ENCODE peak calls at places on chromosomes 6 and 20, in seven cellular contexts. One of them, this sample, is unnamed.

GRCh38 chr20:61958773-61959172 is 106.9 kb downstream of the TAF4 start:
- DNase-seq in left ventricle myocardium inferior: no peak
- DNase-seq in breast epithelium: no peak
- DNase-seq in NB4: no peak
- DNase-seq in MCF 10A: no peak
- DNase-seq in upper lobe of right lung: peak
- DNase-seq in CD14-positive monocyte: no peak
- DNase-seq in this sample: no peak

GRCh38 chr6:85744571-85744970 is 101.9 kb upstream of the SYNCRIP start:
- DNase-seq in NB4: no peak
- DNase-seq in CD14-positive monocyte: no peak
- DNase-seq in left ventricle myocardium inferior: no peak
- DNase-seq in MCF 10A: no peak
- DNase-seq in upper lobe of right lung: no peak
- DNase-seq in breast epithelium: no peak
- DNase-seq in this sample: no peak

GRCh38 chr6:111642463-111643158 is 36.9 kb upstream of the TRAF3IP2 start:
- DNase-seq in left ventricle myocardium inferior: peak
- DNase-seq in breast epithelium: no peak
- DNase-seq in MCF 10A: peak
- DNase-seq in NB4: peak
- DNase-seq in upper lobe of right lung: peak
- DNase-seq in CD14-positive monocyte: no peak
- DNase-seq in this sample: peak

GRCh38 chr20:10309326-10309725 is 90.7 kb downstream of the SNAP25 start:
- DNase-seq in left ventricle myocardium inferior: no peak
- DNase-seq in NB4: no peak
- DNase-seq in CD14-positive monocyte: no peak
- DNase-seq in MCF 10A: peak
- DNase-seq in breast epithelium: no peak
- DNase-seq in upper lobe of right lung: no peak
- DNase-seq in this sample: no peak

GRCh38 chr6:70210462-70210861 is 92.4 kb downstream of the COL9A1 start:
- DNase-seq in upper lobe of right lung: no peak
- DNase-seq in CD14-positive monocyte: no peak
- DNase-seq in breast epithelium: no peak
- DNase-seq in MCF 10A: peak
- DNase-seq in left ventricle myocardium inferior: no peak
- DNase-seq in NB4: peak
- DNase-seq in this sample: no peak

GRCh38 chr6:26033942-26034354 is 53.3 kb upstream of the HFE start:
- DNase-seq in left ventricle myocardium inferior: no peak
- DNase-seq in MCF 10A: no peak
- DNase-seq in CD14-positive monocyte: no peak
- DNase-seq in NB4: peak
- DNase-seq in breast epithelium: no peak
- DNase-seq in upper lobe of right lung: no peak
- DNase-seq in this sample: no peak

GRCh38 chr20:17757496-17757895 is 57.7 kb downstream of the BANF2 start:
- DNase-seq in breast epithelium: no peak
- DNase-seq in upper lobe of right lung: no peak
- DNase-seq in CD14-positive monocyte: no peak
- DNase-seq in MCF 10A: no peak
- DNase-seq in left ventricle myocardium inferior: no peak
- DNase-seq in NB4: no peak
- DNase-seq in this sample: no peak

GRCh38 chr6:113873043-113873667 is 16.0 kb downstream of the MARCKS start:
- DNase-seq in upper lobe of right lung: peak
- DNase-seq in MCF 10A: no peak
- DNase-seq in breast epithelium: no peak
- DNase-seq in NB4: peak
- DNase-seq in left ventricle myocardium inferior: peak
- DNase-seq in CD14-positive monocyte: peak
- DNase-seq in this sample: no peak

GRCh38 chr6:30441171-30441570 is 48.1 kb upstream of the HLA-E start:
- DNase-seq in MCF 10A: peak
- DNase-seq in CD14-positive monocyte: no peak
- DNase-seq in breast epithelium: no peak
- DNase-seq in left ventricle myocardium inferior: no peak
- DNase-seq in NB4: no peak
- DNase-seq in upper lobe of right lung: no peak
- DNase-seq in this sample: no peak

GRCh38 chr20:31806564-31807355 is 12.4 kb upstream of the MYLK2 start:
- DNase-seq in upper lobe of right lung: no peak
- DNase-seq in breast epithelium: no peak
- DNase-seq in CD14-positive monocyte: no peak
- DNase-seq in MCF 10A: no peak
- DNase-seq in NB4: peak
- DNase-seq in left ventricle myocardium inferior: no peak
- DNase-seq in this sample: no peak

GRCh38 chr6:52632011-52632410 is 38.9 kb upstream of the TMEM14A start:
- DNase-seq in left ventricle myocardium inferior: no peak
- DNase-seq in upper lobe of right lung: no peak
- DNase-seq in breast epithelium: no peak
- DNase-seq in NB4: no peak
- DNase-seq in CD14-positive monocyte: no peak
- DNase-seq in MCF 10A: no peak
- DNase-seq in this sample: no peak

GRCh38 chr20:23874747-23875146 is 4.8 kb downstream of the CST5 start:
- DNase-seq in left ventricle myocardium inferior: no peak
- DNase-seq in breast epithelium: no peak
- DNase-seq in CD14-positive monocyte: no peak
- DNase-seq in MCF 10A: no peak
- DNase-seq in upper lobe of right lung: no peak
- DNase-seq in NB4: peak
- DNase-seq in this sample: no peak

GRCh38 chr6:160139420-160139851 is 17.8 kb downstream of the SLC22A1 start:
- DNase-seq in left ventricle myocardium inferior: no peak
- DNase-seq in breast epithelium: no peak
- DNase-seq in upper lobe of right lung: peak
- DNase-seq in NB4: no peak
- DNase-seq in CD14-positive monocyte: no peak
- DNase-seq in MCF 10A: peak
- DNase-seq in this sample: no peak

GRCh38 chr20:49833483-49833882 is 20.9 kb downstream of the SLC9A8 start:
- DNase-seq in breast epithelium: no peak
- DNase-seq in CD14-positive monocyte: no peak
- DNase-seq in NB4: no peak
- DNase-seq in MCF 10A: no peak
- DNase-seq in left ventricle myocardium inferior: no peak
- DNase-seq in upper lobe of right lung: no peak
- DNase-seq in this sample: no peak

GRCh38 chr6:33407132-33407718 is 3.6 kb upstream of the PHF1 start:
- DNase-seq in NB4: peak
- DNase-seq in left ventricle myocardium inferior: no peak
- DNase-seq in MCF 10A: peak
- DNase-seq in upper lobe of right lung: no peak
- DNase-seq in breast epithelium: no peak
- DNase-seq in CD14-positive monocyte: no peak
- DNase-seq in this sample: no peak
- TF ChIP-seq CTCF in NB4: no peak
- TF ChIP-seq CTCF in left ventricle myocardium inferior: peak
- TF ChIP-seq CTCF in MCF 10A: peak
- TF ChIP-seq CTCF in upper lobe of right lung: peak
- TF ChIP-seq CTCF in breast epithelium: no peak
- TF ChIP-seq CTCF in CD14-positive monocyte: peak
- TF ChIP-seq CTCF in this sample: no peak

GRCh38 chr20:36951198-36951976 is at the start of gene SAMHD1:
- DNase-seq in NB4: peak
- DNase-seq in CD14-positive monocyte: peak
- DNase-seq in upper lobe of right lung: peak
- DNase-seq in MCF 10A: peak
- DNase-seq in left ventricle myocardium inferior: peak
- DNase-seq in breast epithelium: peak
- DNase-seq in this sample: peak
- TF ChIP-seq CTCF in NB4: no peak
- TF ChIP-seq CTCF in CD14-positive monocyte: no peak
- TF ChIP-seq CTCF in upper lobe of right lung: peak
- TF ChIP-seq CTCF in MCF 10A: no peak
- TF ChIP-seq CTCF in left ventricle myocardium inferior: peak
- TF ChIP-seq CTCF in breast epithelium: no peak
- TF ChIP-seq CTCF in this sample: no peak

GRCh38 chr20:63484236-63484635 is 11.8 kb upstream of the KCNQ2 start:
- DNase-seq in CD14-positive monocyte: no peak
- DNase-seq in left ventricle myocardium inferior: no peak
- DNase-seq in upper lobe of right lung: no peak
- DNase-seq in breast epithelium: no peak
- DNase-seq in NB4: no peak
- DNase-seq in MCF 10A: no peak
- DNase-seq in this sample: peak

GRCh38 chr20:63482021-63482587 is 9.6 kb upstream of the KCNQ2 start:
- DNase-seq in left ventricle myocardium inferior: no peak
- DNase-seq in CD14-positive monocyte: no peak
- DNase-seq in upper lobe of right lung: no peak
- DNase-seq in MCF 10A: no peak
- DNase-seq in NB4: no peak
- DNase-seq in breast epithelium: no peak
- DNase-seq in this sample: no peak

GRCh38 chr20:63481503-63481902 is 9.0 kb upstream of the KCNQ2 start:
- DNase-seq in CD14-positive monocyte: no peak
- DNase-seq in NB4: no peak
- DNase-seq in left ventricle myocardium inferior: no peak
- DNase-seq in MCF 10A: no peak
- DNase-seq in breast epithelium: no peak
- DNase-seq in upper lobe of right lung: no peak
- DNase-seq in this sample: no peak

GRCh38 chr20:63484651-63485403 is 12.4 kb upstream of the KCNQ2 start:
- DNase-seq in left ventricle myocardium inferior: no peak
- DNase-seq in MCF 10A: no peak
- DNase-seq in breast epithelium: no peak
- DNase-seq in NB4: no peak
- DNase-seq in upper lobe of right lung: no peak
- DNase-seq in CD14-positive monocyte: no peak
- DNase-seq in this sample: no peak

DNA sequence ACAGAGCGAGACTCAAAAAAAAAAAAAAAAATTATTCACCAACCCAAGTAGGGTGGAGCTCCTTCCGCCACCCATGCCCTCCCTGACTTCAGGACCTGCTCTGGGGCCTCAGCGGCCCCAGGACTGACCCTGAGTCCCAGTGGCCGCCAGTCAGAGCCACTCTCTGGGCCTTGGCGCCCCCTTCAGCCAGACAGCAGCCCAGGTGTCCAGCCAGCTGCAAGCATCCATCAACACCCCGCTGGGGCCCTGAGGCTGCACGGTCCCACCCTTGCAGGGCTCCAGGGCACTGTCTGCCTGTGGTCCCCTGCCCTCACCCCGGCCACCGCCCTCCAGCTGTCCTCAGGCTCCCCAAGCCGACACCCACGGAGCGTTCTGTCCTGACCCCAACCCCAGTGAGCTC is 11.4 kb upstream of the KCNQ2 start:
- DNase-seq in NB4: no peak
- DNase-seq in MCF 10A: no peak
- DNase-seq in breast epithelium: no peak
- DNase-seq in left ventricle myocardium inferior: no peak
- DNase-seq in upper lobe of right lung: no peak
- DNase-seq in CD14-positive monocyte: no peak
- DNase-seq in this sample: peak
- TF ChIP-seq CTCF in NB4: no peak
- TF ChIP-seq CTCF in MCF 10A: no peak
- TF ChIP-seq CTCF in breast epithelium: no peak
- TF ChIP-seq CTCF in left ventricle myocardium inferior: peak
- TF ChIP-seq CTCF in upper lobe of right lung: no peak
- TF ChIP-seq CTCF in CD14-positive monocyte: no peak
- TF ChIP-seq CTCF in this sample: no peak

GRCh38 chr20:41798926-41799502 is 180.8 kb upstream of the CHD6 start:
- DNase-seq in upper lobe of right lung: no peak
- DNase-seq in left ventricle myocardium inferior: no peak
- DNase-seq in CD14-positive monocyte: no peak
- DNase-seq in MCF 10A: no peak
- DNase-seq in breast epithelium: no peak
- DNase-seq in NB4: no peak
- DNase-seq in this sample: no peak
- TF ChIP-seq CTCF in upper lobe of right lung: no peak
- TF ChIP-seq CTCF in left ventricle myocardium inferior: no peak
- TF ChIP-seq CTCF in CD14-positive monocyte: no peak
- TF ChIP-seq CTCF in MCF 10A: no peak
- TF ChIP-seq CTCF in breast epithelium: no peak
- TF ChIP-seq CTCF in NB4: no peak
- TF ChIP-seq CTCF in this sample: no peak

GRCh38 chr6:17011985-17012384 is 89.9 kb upstream of the STMND1 start:
- DNase-seq in MCF 10A: no peak
- DNase-seq in CD14-positive monocyte: no peak
- DNase-seq in breast epithelium: no peak
- DNase-seq in left ventricle myocardium inferior: no peak
- DNase-seq in NB4: no peak
- DNase-seq in upper lobe of right lung: no peak
- DNase-seq in this sample: no peak

GRCh38 chr6:17015144-17015543 is 86.7 kb upstream of the STMND1 start:
- DNase-seq in NB4: peak
- DNase-seq in MCF 10A: no peak
- DNase-seq in left ventricle myocardium inferior: no peak
- DNase-seq in breast epithelium: no peak
- DNase-seq in upper lobe of right lung: no peak
- DNase-seq in CD14-positive monocyte: no peak
- DNase-seq in this sample: no peak

GRCh38 chr6:17015551-17016381 is 86.1 kb upstream of the STMND1 start:
- DNase-seq in left ventricle myocardium inferior: peak
- DNase-seq in breast epithelium: no peak
- DNase-seq in NB4: no peak
- DNase-seq in CD14-positive monocyte: no peak
- DNase-seq in upper lobe of right lung: peak
- DNase-seq in MCF 10A: no peak
- DNase-seq in this sample: peak

GRCh38 chr6:17013701-17014100 is 88.1 kb upstream of the STMND1 start:
- DNase-seq in MCF 10A: no peak
- DNase-seq in NB4: no peak
- DNase-seq in breast epithelium: no peak
- DNase-seq in CD14-positive monocyte: no peak
- DNase-seq in left ventricle myocardium inferior: no peak
- DNase-seq in upper lobe of right lung: no peak
- DNase-seq in this sample: no peak

GRCh38 chr6:17012421-17013225 is 89.2 kb upstream of the STMND1 start:
- DNase-seq in left ventricle myocardium inferior: no peak
- DNase-seq in CD14-positive monocyte: no peak
- DNase-seq in breast epithelium: no peak
- DNase-seq in NB4: no peak
- DNase-seq in upper lobe of right lung: no peak
- DNase-seq in MCF 10A: no peak
- DNase-seq in this sample: peak
- TF ChIP-seq CTCF in left ventricle myocardium inferior: peak
- TF ChIP-seq CTCF in CD14-positive monocyte: no peak
- TF ChIP-seq CTCF in breast epithelium: no peak
- TF ChIP-seq CTCF in NB4: no peak
- TF ChIP-seq CTCF in upper lobe of right lung: peak
- TF ChIP-seq CTCF in MCF 10A: no peak
- TF ChIP-seq CTCF in this sample: no peak

DNA sequence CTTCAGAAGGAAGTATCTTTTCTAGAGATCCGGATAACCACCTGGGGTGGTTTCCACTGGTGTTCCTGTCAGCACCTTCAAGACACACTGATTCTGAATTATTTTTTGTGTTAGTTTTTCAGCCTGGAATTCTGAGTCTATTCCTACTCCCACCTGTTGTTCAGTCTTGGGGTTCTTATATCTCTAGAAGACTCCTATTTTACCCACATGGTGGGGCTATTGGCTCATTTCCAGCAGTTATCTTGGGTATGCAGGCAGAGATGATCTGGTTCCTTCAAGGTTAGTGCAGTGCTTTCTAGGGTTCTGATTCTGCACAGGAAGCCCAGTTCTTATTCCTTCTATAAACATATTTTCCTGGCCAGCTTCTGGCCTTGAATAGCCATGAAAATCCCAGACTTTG is 175.6 kb upstream of the PDE7B start:
- DNase-seq in MCF 10A: peak
- DNase-seq in CD14-positive monocyte: no peak
- DNase-seq in upper lobe of right lung: no peak
- DNase-seq in left ventricle myocardium inferior: no peak
- DNase-seq in breast epithelium: no peak
- DNase-seq in NB4: peak
- DNase-seq in this sample: no peak
- TF ChIP-seq CTCF in MCF 10A: no peak
- TF ChIP-seq CTCF in CD14-positive monocyte: peak
- TF ChIP-seq CTCF in upper lobe of right lung: no peak
- TF ChIP-seq CTCF in left ventricle myocardium inferior: peak
- TF ChIP-seq CTCF in breast epithelium: no peak
- TF ChIP-seq CTCF in NB4: peak
- TF ChIP-seq CTCF in this sample: peak